ENCODE peak calls at places on chromosomes 4 and X, in four cellular contexts. B is astrocyte of the spinal cord, J is tibial nerve, N is upper lobe of right lung. M is an unnamed sample.

GRCh38 chr4:138037716-138038115 is 204.4 kb downstream of the SLC7A11 start:
- DNase-seq in B (peak; percentile 22), J (no peak), N (no peak), M (no peak)

GRCh38 chr4:1167244-1167949 is 5.0 kb downstream of the SPON2 start:
- DNase-seq in B (peak; percentile 81), J (peak; percentile 71), N (peak; percentile 92), M (peak; percentile 97)

GRCh38 chrX:107729558-107730297 is 45.9 kb downstream of the TSC22D3 start:
- DNase-seq in B (no peak), J (no peak), N (no peak), M (peak; percentile 34)

GRCh38 chr4:76850010-76850441 is 47.9 kb downstream of the SOWAHB start:
- DNase-seq in B (peak; percentile 97), J (no peak), N (no peak), M (no peak)

GRCh38 chrX:145923376-145923775 is 105.7 kb downstream of the SLITRK2 start:
- DNase-seq in B (no peak), J (no peak), N (no peak), M (no peak)

GRCh38 chr4:72326692-72327632 is 242.1 kb downstream of the ADAMTS3 start:
- DNase-seq in B (peak; percentile 61), J (no peak), N (no peak), M (no peak)

GRCh38 chrX:130626521-130626920 is 224.7 kb downstream of the RBMX2 start:
- DNase-seq in B (peak; percentile 13), J (no peak), N (no peak), M (no peak)

GRCh38 chr4:87781569-87781968 is 17.8 kb upstream of the IBSP start:
- DNase-seq in B (no peak), J (no peak), N (no peak), M (no peak)

GRCh38 chrX:10725071-10725470 is 104.7 kb upstream of the MID1 start:
- DNase-seq in B (no peak), J (no peak), N (no peak), M (no peak)

GRCh38 chr4:45741897-45742296 is 382.0 kb downstream of the GABRG1 start:
- DNase-seq in B (no peak), J (no peak), N (no peak), M (no peak)

GRCh38 chr4:76307670-76308014 is 1.1 kb downstream of the STBD1 start:
- DNase-seq in B (no peak), J (no peak), N (no peak), M (no peak)

DNA sequence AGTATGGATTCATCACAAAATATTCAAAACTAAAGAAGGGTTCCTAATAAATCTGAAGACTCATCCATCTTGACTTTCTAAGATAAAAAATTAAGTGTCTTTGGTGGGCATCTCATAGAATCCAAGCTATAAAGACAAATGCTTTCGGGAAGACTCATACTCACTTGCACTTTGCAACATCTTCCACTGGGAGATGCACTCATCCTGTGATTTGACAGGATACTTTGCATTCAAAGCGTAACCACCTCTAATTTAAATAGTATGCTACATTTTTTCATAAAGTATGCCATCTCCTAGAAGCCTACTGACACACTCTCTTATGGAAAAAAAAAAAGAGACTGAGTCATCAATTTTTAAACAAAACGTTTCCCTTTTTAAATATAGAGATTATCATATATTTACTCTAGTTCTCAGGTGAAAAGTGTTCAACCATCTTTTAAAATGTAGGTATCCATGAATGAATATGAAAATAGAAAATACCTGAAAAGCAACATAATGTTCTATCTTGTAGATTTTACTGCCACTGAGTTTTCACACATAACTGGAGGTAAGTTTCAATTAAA is 119.6 kb downstream of the KLHL13 start:
- DNase-seq in B (no peak), J (no peak), N (no peak), M (no peak)
- TF ChIP-seq CTCF in B (peak; percentile 46), J (no peak), N (no peak), M (no peak)

GRCh38 chr4:152398060-152398459 is 137.8 kb downstream of the FBXW7 start:
- DNase-seq in B (peak; percentile 19), J (no peak), N (no peak), M (no peak)
- TF ChIP-seq CTCF in B (peak; percentile 45), J (peak; percentile 11), N (peak; percentile 28), M (peak; percentile 19)

GRCh38 chr4:48269861-48270515 is 350 bp upstream of the TEC start:
- DNase-seq in B (peak; percentile 80), J (peak; percentile 87), N (peak; percentile 99), M (peak; percentile 96)
- TF ChIP-seq CTCF in B (peak; percentile 49), J (no peak), N (peak; percentile 39), M (no peak)

DNA sequence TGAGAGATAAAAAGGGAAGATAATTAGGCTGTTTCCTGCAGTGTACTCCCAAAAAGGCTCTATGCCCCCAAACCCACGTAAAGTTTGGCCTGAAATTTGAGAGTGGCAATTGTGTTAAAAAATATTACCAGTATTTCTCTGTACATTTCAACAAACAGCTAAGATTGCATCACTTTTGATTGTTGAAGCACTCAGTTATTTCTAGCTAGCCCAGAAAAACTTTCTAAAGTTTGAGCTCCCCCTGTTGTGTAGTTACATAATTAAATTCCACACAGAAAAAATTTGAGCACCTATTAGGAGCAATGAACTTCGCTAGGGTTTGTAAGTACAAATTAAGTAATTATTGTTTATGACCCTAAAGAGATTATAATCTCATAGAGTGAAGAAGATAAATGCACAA is 109.4 kb downstream of the DLG3 start:
- DNase-seq in B (peak; percentile 41), J (no peak), N (no peak), M (no peak)
- TF ChIP-seq CTCF in B (no peak), J (no peak), N (peak; percentile 32), M (peak; percentile 21)

DNA sequence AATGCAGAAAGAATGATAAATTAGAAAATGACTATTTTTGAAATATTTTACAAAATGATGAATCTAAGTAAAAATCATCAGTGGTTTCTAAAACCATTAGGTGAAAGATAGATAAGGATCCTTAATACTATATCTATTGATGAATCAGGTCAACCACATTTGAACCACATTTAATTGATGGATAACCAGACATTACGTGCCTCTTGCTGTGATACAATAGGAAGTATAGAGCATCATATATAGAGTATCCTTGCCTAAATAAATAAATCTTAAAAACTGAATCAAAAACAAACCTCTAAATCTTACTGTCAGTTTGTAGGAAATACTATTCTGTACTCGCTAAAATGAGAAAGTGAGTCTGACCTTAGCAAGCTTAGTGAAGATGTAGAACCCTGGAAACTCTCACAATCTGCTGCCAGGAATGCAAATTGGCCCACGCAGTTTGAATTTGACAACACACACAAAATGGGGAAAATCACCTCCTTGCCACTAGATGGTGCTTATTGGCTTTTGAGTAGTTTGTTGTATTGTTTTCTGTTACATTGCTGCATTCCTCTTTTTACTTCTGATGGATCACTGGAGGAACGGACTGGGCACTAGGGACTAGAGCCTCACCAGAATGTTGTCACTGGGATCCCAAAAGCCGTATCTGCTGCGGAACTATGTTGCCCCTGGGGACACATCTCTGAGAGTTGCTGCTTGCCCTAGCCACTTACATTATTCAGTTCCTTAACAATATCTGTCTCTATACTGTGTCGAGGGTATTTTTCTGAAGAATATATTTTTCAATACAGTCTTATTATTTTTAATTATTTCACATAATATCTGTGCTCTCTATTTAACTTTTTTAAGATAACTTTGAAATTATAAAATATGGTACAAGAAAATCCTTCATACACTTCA is 25.4 kb upstream of the SLAIN2 start:
- DNase-seq in B (peak; percentile 69), J (no peak), N (no peak), M (peak; percentile 47)
- TF ChIP-seq CTCF in B (peak; percentile 78), J (peak; percentile 51), N (peak; percentile 65), M (peak; percentile 77)

GRCh38 chr4:182768821-182769220 is 148.4 kb downstream of the DCTD start:
- DNase-seq in B (peak; percentile 27), J (no peak), N (no peak), M (no peak)

GRCh38 chr4:182766851-182767250 is 150.3 kb downstream of the DCTD start:
- DNase-seq in B (no peak), J (no peak), N (no peak), M (no peak)

GRCh38 chr4:182775075-182775474 is 142.1 kb downstream of the DCTD start:
- DNase-seq in B (no peak), J (no peak), N (no peak), M (no peak)

GRCh38 chr4:182770969-182771330 is 146.2 kb downstream of the DCTD start:
- DNase-seq in B (peak; percentile 48), J (no peak), N (no peak), M (no peak)

GRCh38 chr4:182770259-182770968 is 146.8 kb downstream of the DCTD start:
- DNase-seq in B (no peak), J (no peak), N (no peak), M (no peak)
- TF ChIP-seq CTCF in B (no peak), J (no peak), N (no peak), M (no peak)

GRCh38 chr4:82890913-82891727 is at the start of gene SEC31A:
- DNase-seq in B (peak; percentile 97), J (peak; percentile 90), N (peak; percentile 99), M (peak; percentile 98)
- TF ChIP-seq CTCF in B (no peak), J (no peak), N (no peak), M (peak; percentile 20)

GRCh38 chr4:125732682-125733081 is 417.9 kb downstream of the FAT4 start:
- DNase-seq in B (no peak), J (no peak), N (no peak), M (no peak)

GRCh38 chr4:125734504-125734903 is 419.7 kb downstream of the FAT4 start:
- DNase-seq in B (no peak), J (no peak), N (no peak), M (no peak)

GRCh38 chr4:125735107-125735506 is 420.4 kb downstream of the FAT4 start:
- DNase-seq in B (peak; percentile 88), J (no peak), N (no peak), M (no peak)

GRCh38 chr4:125739760-125740159 is 425.0 kb downstream of the FAT4 start:
- DNase-seq in B (peak; percentile 52), J (no peak), N (no peak), M (no peak)

DNA sequence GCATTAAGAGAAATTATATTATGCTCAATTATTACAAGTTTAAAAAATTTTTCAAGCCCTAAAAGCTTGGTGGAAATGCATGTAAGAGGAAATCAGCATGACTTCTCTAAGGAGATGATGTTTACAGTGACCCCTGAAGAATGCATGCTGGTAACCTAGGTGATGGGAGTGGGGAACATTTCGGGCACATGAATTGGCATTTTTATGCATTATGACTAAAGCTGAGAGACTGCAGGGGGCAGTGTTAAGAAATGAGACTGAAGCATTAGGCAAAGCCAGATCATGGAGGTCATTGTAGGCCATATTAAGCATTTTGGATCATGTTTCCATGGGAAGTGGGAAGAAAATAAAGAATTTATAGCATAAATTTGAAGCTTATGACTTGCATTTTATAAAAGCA is 421.3 kb downstream of the FAT4 start:
- DNase-seq in B (peak; percentile 80), J (no peak), N (no peak), M (no peak)
- TF ChIP-seq CTCF in B (peak; percentile 30), J (no peak), N (no peak), M (no peak)

GRCh38 chr4:94931626-94932025 is 173.9 kb downstream of the BMPR1B start:
- DNase-seq in B (no peak), J (no peak), N (no peak), M (no peak)
- TF ChIP-seq CTCF in B (no peak), J (no peak), N (no peak), M (no peak)

DNA sequence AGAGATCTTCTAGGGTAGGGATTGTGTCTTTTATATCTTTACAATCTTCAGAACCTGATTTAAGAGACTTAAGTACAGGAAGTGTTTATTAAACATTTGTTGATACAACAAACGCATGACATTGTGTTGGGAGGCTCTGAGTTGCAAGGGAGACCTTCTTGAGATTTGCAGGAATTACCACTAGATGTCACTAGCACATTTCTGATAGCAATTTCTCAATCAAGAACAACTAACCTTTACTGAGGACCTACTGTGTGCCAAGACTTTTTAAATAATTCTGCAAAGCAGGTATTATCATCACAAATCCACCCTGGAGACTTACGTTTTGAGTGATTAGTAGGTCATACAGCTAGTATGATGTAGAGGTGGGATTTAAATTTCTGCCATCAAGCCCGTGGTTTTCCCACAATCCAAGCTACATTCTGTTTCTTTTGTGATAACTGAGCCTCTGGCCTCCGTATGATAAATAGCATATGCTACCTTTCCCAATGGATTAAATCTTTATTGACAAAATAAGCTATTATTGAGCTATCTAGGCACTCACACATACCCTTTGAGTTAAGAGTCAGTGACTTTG is 986.0 kb downstream of the CCSER1 start:
- DNase-seq in B (peak; percentile 32), J (no peak), N (no peak), M (no peak)
- TF ChIP-seq CTCF in B (peak; percentile 63), J (peak; percentile 33), N (peak; percentile 53), M (peak; percentile 41)

M was measured in activated CD8-positive, alpha-beta T cell treated with anti-CD3 and anti-CD28 coated beads for 36 hours.